ENCODE peak calls at places on chromosomes 6 and 20, in four cellular contexts. I is upper lobe of right lung, J is hepatocyte, H is GM23338. M is an unnamed sample.

GRCh38 chr20:25049261-25050060 is 8.5 kb downstream of the ACSS1 start:
- DNase-seq in J (no peak), H (no peak), I (no peak), M (no peak)

GRCh38 chr6:111484655-111484974 is 1.6 kb upstream of the REV3L start:
- DNase-seq in H (no peak), J (no peak), I (no peak), M (no peak)

GRCh38 chr6:53230775-53231467 is 82.3 kb upstream of the GCM1 start:
- DNase-seq in J (no peak), H (no peak), I (no peak), M (no peak)

GRCh38 chr6:170512249-170512648 is 40.9 kb downstream of the PSMB1 start:
- DNase-seq in H (no peak), I (no peak), J (no peak), M (no peak)

GRCh38 chr6:143372199-143372882 is 78.2 kb downstream of the ADAT2 start:
- DNase-seq in H (no peak), J (no peak), I (no peak), M (no peak)

GRCh38 chr20:10524034-10524476 is 89.0 kb downstream of the SLX4IP start:
- DNase-seq in J (peak; percentile 15), H (peak; percentile 71), I (no peak), M (no peak)

GRCh38 chr6:137880633-137881521 is 13.8 kb downstream of the TNFAIP3 start:
- DNase-seq in I (no peak), H (no peak), J (no peak), M (no peak)

GRCh38 chr6:166308769-166309589 is 787 bp upstream of the PRR18 start:
- DNase-seq in J (no peak), I (no peak), H (peak; percentile 48), M (no peak)

GRCh38 chr6:113856571-113857564 is at the start of gene MARCKS:
- DNase-seq in H (peak; percentile 94), I (peak; percentile 78), J (peak; percentile 96), M (peak; percentile 79)

GRCh38 chr20:59680148-59680650 is 75.9 kb downstream of the PHACTR3 start:
- DNase-seq in J (no peak), H (no peak), I (no peak), M (no peak)

GRCh38 chr6:129186988-129187387 is 304.1 kb downstream of the LAMA2 start:
- DNase-seq in H (no peak), J (no peak), I (no peak), M (no peak)

GRCh38 chr6:166751051-166751595 is 124.1 kb upstream of the RPS6KA2 start:
- DNase-seq in H (peak; percentile 56), J (no peak), I (no peak), M (no peak)

GRCh38 chr6:101662111-101662897 is 268.8 kb downstream of the GRIK2 start:
- DNase-seq in J (no peak), I (no peak), H (no peak), M (no peak)

GRCh38 chr6:165717732-165718465 is 54.9 kb upstream of the PDE10A start:
- DNase-seq in H (no peak), I (no peak), J (no peak), M (no peak)

GRCh38 chr6:5308066-5308465 is 46.8 kb downstream of the FARS2 start:
- DNase-seq in J (no peak), I (no peak), H (peak; percentile 31), M (no peak)

GRCh38 chr6:136123464-136123863 is 126.6 kb downstream of the MTFR2 start:
- DNase-seq in J (no peak), I (no peak), H (no peak), M (no peak)

GRCh38 chr6:139973602-139974373 is 599.3 kb upstream of the CITED2 start:
- DNase-seq in H (no peak), J (no peak), I (no peak), M (no peak)

GRCh38 chr6:166361080-166361429 is 18.7 kb upstream of the SFT2D1 start:
- DNase-seq in J (peak; percentile 21), I (peak; percentile 80), H (no peak), M (peak; percentile 72)

GRCh38 chr6:36245572-36246031 is 24.3 kb upstream of the PNPLA1 start:
- DNase-seq in J (peak; percentile 32), H (peak; percentile 77), I (no peak), M (no peak)

GRCh38 chr20:41167481-41168253 is 30.3 kb downstream of the PLCG1 start:
- DNase-seq in H (no peak), I (peak; percentile 32), J (no peak), M (peak; percentile 10)

GRCh38 chr6:17863971-17864754 is 123.3 kb downstream of the KIF13A start:
- DNase-seq in I (no peak), J (no peak), H (no peak), M (no peak)

GRCh38 chr20:61673152-61673551 is 392.5 kb downstream of the TAF4 start:
- DNase-seq in J (no peak), I (no peak), H (no peak), M (peak; percentile 32)

GRCh38 chr20:39112196-39112743 is 150.1 kb downstream of the DHX35 start:
- DNase-seq in I (no peak), J (peak; percentile 82), H (peak; percentile 89), M (no peak)

GRCh38 chr6:113903666-113904330 is 46.7 kb downstream of the MARCKS start:
- DNase-seq in I (no peak), J (peak; percentile 63), H (no peak), M (no peak)

GRCh38 chr6:69796081-69796626 is 656 bp downstream of the LMBRD1 start:
- DNase-seq in I (no peak), H (peak; percentile 87), J (peak; percentile 74), M (no peak)

GRCh38 chr6:48194596-48195295 is 83.7 kb upstream of the PTCHD4 start:
- DNase-seq in H (no peak), I (no peak), J (no peak), M (no peak)

GRCh38 chr20:52943185-52943841 is 28.8 kb upstream of the TSHZ2 start:
- DNase-seq in I (no peak), H (no peak), J (peak; percentile 28), M (no peak)

GRCh38 chr6:158457616-158458278 is 102.1 kb upstream of the TMEM181 start:
- DNase-seq in I (no peak), H (no peak), J (no peak), M (no peak)

GRCh38 chr6:87118054-87118453 is 23.1 kb upstream of the CGA start:
- DNase-seq in I (no peak), J (no peak), H (no peak), M (no peak)

GRCh38 chr6:80976336-80976735 is 776.1 kb downstream of the TENT5A start:
- DNase-seq in J (no peak), H (no peak), I (no peak), M (no peak)

GRCh38 chr20:63834545-63834880 is 3.4 kb upstream of the ZBTB46 start:
- DNase-seq in H (no peak), J (no peak), I (no peak), M (no peak)

GRCh38 chr6:26249959-26250805 is 114.8 kb upstream of the BTN3A2 start:
- DNase-seq in I (peak; percentile 71), H (peak; percentile 84), J (peak; percentile 88), M (peak; percentile 71)

GRCh38 chr6:2697291-2697690 is 53.4 kb downstream of the MYLK4 start:
- DNase-seq in J (no peak), H (peak; percentile 52), I (no peak), M (no peak)

GRCh38 chr6:134935076-134935475 is 14.8 kb downstream of the ALDH8A1 start:
- DNase-seq in H (no peak), I (no peak), J (peak; percentile 42), M (no peak)

GRCh38 chr6:35258858-35259193 is 709 bp upstream of the ZNF76 start:
- DNase-seq in J (peak; percentile 69), I (no peak), H (peak; percentile 67), M (peak; percentile 53)

GRCh38 chr6:144580039-144580438 is 294.9 kb downstream of the UTRN start:
- DNase-seq in J (no peak), I (no peak), H (no peak), M (no peak)

GRCh38 chr6:129500958-129501381 is 209.0 kb downstream of the ARHGAP18 start:
- DNase-seq in H (peak; percentile 59), J (no peak), I (no peak), M (no peak)

GRCh38 chr20:25021336-25021735 is 28.8 kb upstream of the APMAP start:
- DNase-seq in J (no peak), I (peak; percentile 38), H (no peak), M (no peak)

GRCh38 chr20:46501337-46501942 is 11.9 kb downstream of the ZNF334 start:
- DNase-seq in J (no peak), I (no peak), H (peak; percentile 11), M (no peak)

GRCh38 chr20:46505501-46505900 is 7.9 kb downstream of the ZNF334 start:
- DNase-seq in I (no peak), J (no peak), H (no peak), M (no peak)

GRCh38 chr20:46507760-46508407 is 5.5 kb downstream of the ZNF334 start:
- DNase-seq in I (no peak), J (no peak), H (no peak), M (no peak)

DNA sequence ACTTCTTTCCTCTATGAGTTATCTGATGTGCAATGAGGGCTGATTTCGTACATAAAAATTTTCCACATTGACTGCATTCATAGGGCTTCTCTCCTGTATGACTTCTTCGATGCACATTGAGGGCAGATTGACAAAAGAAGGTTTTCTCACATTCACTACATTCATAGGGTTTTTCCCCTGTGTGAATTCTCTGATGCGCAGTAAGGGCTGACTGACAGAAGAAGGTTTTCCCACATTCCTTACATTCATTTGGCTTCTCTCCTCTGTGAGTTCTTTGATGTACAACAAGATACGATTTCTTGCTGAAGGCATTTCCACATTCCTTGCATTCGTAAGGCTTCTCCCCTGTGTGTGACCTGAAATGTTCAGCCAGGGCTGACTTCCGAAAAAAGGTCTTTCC is 11.4 kb downstream of the ZNF334 start:
- DNase-seq in J (no peak), H (peak; percentile 15), I (no peak), M (no peak)
- TF ChIP-seq CTCF in J (no peak), H (no peak), I (no peak), M (no peak)

GRCh38 chr20:34301587-34302311 is 1.4 kb downstream of the AHCY start:
- DNase-seq in H (no peak), J (no peak), I (no peak), M (no peak)
- H3K4me3 ChIP-seq in H (peak overlapping the region; percentile 78), J (peak overlapping the region; percentile 86), I (peak overlapping the region; percentile 94), M (peak overlapping the region; percentile 96)

DNA sequence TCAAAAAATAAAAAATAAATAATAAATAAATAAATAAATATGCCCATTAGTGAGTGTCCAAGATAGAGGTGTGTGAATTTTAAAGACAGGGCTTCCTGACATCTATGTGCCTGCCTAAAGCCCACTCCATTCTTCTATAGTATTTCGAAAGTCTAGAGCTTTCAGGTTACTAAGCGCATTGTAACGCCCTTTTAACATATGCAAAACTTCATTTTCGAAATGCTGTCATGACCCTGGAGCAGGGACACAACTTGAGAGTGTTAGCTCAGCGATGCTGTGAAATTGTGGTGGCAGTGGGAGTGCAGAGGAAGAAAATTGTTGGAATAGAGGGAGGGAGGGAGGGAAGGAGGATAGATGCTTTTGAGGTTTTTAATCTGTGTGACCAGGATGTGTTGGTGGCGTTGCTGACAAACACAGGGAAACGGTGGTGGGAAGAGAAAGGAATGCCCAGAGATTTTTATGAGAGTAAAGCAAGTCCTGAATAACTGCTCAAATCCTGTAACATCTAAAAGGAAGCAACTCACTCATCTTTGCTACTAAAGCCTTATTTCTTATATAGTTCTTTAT is 169.3 kb downstream of the ARID1B start:
- DNase-seq in J (no peak), I (no peak), H (no peak), M (no peak)
- H3K27ac ChIP-seq in J (no peak overlapping the region), I (no peak overlapping the region), H (no peak overlapping the region), M (no peak overlapping the region)

DNA sequence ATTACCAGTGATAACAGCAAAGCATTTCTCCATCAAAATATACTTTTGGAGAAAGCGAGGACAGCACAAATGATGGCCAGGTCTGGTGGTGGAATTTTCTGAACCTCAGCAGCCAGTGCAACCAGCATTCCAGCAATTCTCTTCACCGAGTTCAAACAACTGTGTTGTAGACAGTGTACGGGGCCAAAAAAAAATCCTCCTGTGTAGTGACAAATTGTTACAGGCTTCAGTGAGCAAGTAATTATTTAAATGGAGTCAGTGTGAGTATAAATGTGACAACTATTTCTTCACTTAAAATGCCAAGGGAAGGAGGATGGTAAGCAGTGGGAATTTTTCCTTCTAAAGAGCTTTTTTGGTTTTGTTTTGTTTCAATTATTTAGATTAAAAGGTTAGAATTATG is 154.1 kb downstream of the TMEM242 start:
- DNase-seq in I (no peak), J (no peak), H (no peak), M (no peak)
- TF ChIP-seq CTCF in I (no peak), J (no peak), H (no peak), M (no peak)

M was measured in lower lobe of right lung.